ENCODE peak calls at places on chromosomes 5 and 9, in five cellular contexts. Y is colonic mucosa, P is mammary epithelial cell, B is IMR-90, U is upper lobe of right lung. J is an unnamed sample. For H3K36me3, the result is how much of the 10 kb centered on the place peaks cover.

GRCh38 chr5:153619706-153620105 is 129.2 kb downstream of the GRIA1 start:
- DNase-seq in Y (no peak), P (peak), B (peak), U (no peak), J (no peak)

GRCh38 chr9:137987244-137988030 is 109.9 kb downstream of the CACNA1B start:
- DNase-seq in Y (no peak), P (no peak), B (no peak), U (no peak), J (no peak)

GRCh38 chr5:1011741-1012315 is 3.2 kb downstream of the NKD2 start:
- DNase-seq in Y (no peak), P (no peak), B (no peak), U (peak), J (no peak)

GRCh38 chr9:36056896-36057295 is 20.2 kb downstream of the RECK start:
- DNase-seq in Y (no peak), P (no peak), B (no peak), U (no peak), J (no peak)

GRCh38 chr5:168962323-168962722 is 338.6 kb downstream of the SLIT3 start:
- DNase-seq in Y (no peak), P (no peak), B (no peak), U (no peak), J (no peak)

GRCh38 chr9:89116064-89116817 is 62.4 kb downstream of the SHC3 start:
- DNase-seq in Y (no peak), P (peak), B (peak), U (no peak), J (no peak)

GRCh38 chr5:127517110-127517479 is 345 bp upstream of the PRRC1 start:
- DNase-seq in Y (no peak), P (no peak), B (peak), U (no peak), J (no peak)

GRCh38 chr5:133895979-133896378 is 72.4 kb downstream of the C5orf15 start:
- DNase-seq in Y (no peak), P (peak), B (no peak), U (no peak), J (no peak)

GRCh38 chr9:114035221-114035844 is 42.8 kb downstream of the AMBP start:
- DNase-seq in Y (peak), P (no peak), B (no peak), U (no peak), J (peak)

GRCh38 chr9:131713016-131713415 is 26.9 kb downstream of the RAPGEF1 start:
- DNase-seq in Y (no peak), P (no peak), B (no peak), U (no peak), J (no peak)

GRCh38 chr9:116163293-116164055 is 9.9 kb downstream of the PAPPA start:
- DNase-seq in Y (no peak), P (no peak), B (no peak), U (no peak), J (no peak)

GRCh38 chr9:33065157-33066076 is 11.1 kb downstream of the SMU1 start:
- DNase-seq in Y (no peak), P (no peak), B (no peak), U (no peak), J (no peak)

GRCh38 chr5:111680737-111681413 is 76.1 kb downstream of the NREP start:
- DNase-seq in Y (peak), P (peak), B (peak), U (no peak), J (no peak)

GRCh38 chr5:78755822-78756429 is 107.4 kb upstream of the LHFPL2 start:
- DNase-seq in Y (no peak), P (no peak), B (peak), U (no peak), J (no peak)

GRCh38 chr9:91384954-91385353 is 23.2 kb upstream of the AUH start:
- DNase-seq in Y (no peak), P (no peak), B (no peak), U (no peak), J (no peak)

GRCh38 chr9:120532475-120532874 is 47.5 kb downstream of the CDK5RAP2 start:
- DNase-seq in Y (peak), P (peak), B (no peak), U (peak), J (no peak)

GRCh38 chr9:130522233-130522808 is 57.1 kb upstream of the FUBP3 start:
- DNase-seq in Y (no peak), P (no peak), B (no peak), U (no peak), J (no peak)

GRCh38 chr5:151127926-151128325 is 29.7 kb downstream of the ANXA6 start:
- DNase-seq in Y (no peak), P (no peak), B (no peak), U (no peak), J (no peak)

GRCh38 chr5:10199700-10200099 is 50.0 kb downstream of the ATPSCKMT start:
- DNase-seq in Y (no peak), P (no peak), B (no peak), U (no peak), J (no peak)

GRCh38 chr5:121725450-121725849 is 126.2 kb upstream of the FTMT start:
- DNase-seq in Y (no peak), P (peak), B (no peak), U (no peak), J (no peak)

GRCh38 chr5:69350664-69351063 is 18.1 kb upstream of the CCDC125 start:
- DNase-seq in Y (no peak), P (no peak), B (no peak), U (no peak), J (no peak)

GRCh38 chr5:149421834-149422233 is 42.7 kb upstream of the IL17B start:
- DNase-seq in Y (no peak), P (no peak), B (peak), U (no peak), J (no peak)
- H3K36me3 ChIP-seq in Y (under half), P (under half), B (half or more), U (under half), J (under half)

GRCh38 chr9:127920794-127921193 is 4.0 kb upstream of the ST6GALNAC4 start:
- DNase-seq in Y (no peak), P (no peak), B (no peak), U (no peak), J (no peak)

GRCh38 chr9:127919253-127919815 is 2.5 kb upstream of the ST6GALNAC4 start:
- DNase-seq in Y (peak), P (peak), B (peak), U (peak), J (no peak)

GRCh38 chr9:127916665-127917581 is at the start of gene ST6GALNAC4:
- DNase-seq in Y (peak), P (peak), B (peak), U (peak), J (peak)

GRCh38 chr9:127917603-127918002 is 762 bp upstream of the ST6GALNAC4 start:
- DNase-seq in Y (no peak), P (no peak), B (no peak), U (no peak), J (no peak)

DNA sequence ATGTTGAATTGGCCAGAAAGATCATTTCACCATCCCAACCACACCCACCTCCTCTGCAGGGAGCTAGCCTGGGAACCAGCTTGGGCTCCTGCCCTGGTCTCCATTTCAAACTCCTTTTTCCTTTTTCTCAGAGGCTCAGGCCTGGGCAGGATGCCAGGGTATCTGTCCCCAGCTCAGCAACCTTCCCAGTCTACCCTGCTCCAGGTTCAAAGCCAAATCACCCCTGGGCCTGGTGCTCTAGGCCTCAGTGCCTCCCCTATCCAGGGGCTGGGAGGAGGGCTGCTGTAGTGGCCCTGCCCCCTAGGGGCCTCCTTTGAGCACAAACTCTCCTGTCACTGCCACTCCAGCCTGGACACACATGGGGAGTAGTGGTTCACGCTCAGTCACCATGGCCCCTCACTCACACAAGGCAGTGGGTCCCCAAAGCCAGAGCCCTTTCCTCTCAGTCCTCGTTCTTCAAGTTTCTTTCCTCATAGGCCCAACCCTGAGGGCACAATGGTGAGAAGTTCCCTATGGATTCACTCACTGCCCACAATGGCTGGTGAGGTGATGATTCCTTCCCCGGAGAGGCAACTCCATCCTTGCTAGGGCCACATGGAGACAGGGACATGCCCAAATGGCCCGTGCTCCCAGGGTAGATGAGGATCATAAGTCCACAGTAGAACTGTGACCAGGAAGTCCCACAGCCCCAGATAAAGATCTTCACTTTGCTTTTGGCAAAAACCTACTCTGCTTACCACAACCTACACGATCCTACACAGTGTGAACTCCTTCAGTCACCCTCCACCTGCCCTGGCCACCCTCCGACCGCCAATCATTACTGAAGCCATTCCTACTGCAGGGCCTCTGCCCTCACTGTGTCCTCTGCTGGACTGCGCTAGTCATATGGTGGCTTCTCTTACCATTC is 1.6 kb upstream of the ST6GALNAC4 start:
- DNase-seq in Y (peak), P (no peak), B (no peak), U (no peak), J (no peak)
- TF ChIP-seq CTCF in Y (no peak), P (peak), B (peak), U (no peak), J (peak)

GRCh38 chr5:172404746-172405145 is 49.6 kb downstream of the SH3PXD2B start:
- DNase-seq in Y (no peak), P (no peak), B (no peak), U (no peak), J (no peak)

GRCh38 chr5:172407861-172408260 is 46.5 kb downstream of the SH3PXD2B start:
- DNase-seq in Y (no peak), P (peak), B (peak), U (no peak), J (no peak)

GRCh38 chr5:172405226-172405625 is 49.1 kb downstream of the SH3PXD2B start:
- DNase-seq in Y (no peak), P (no peak), B (no peak), U (no peak), J (no peak)

GRCh38 chr5:172405708-172406107 is 48.6 kb downstream of the SH3PXD2B start:
- DNase-seq in Y (no peak), P (no peak), B (no peak), U (no peak), J (no peak)

GRCh38 chr5:172407241-172407691 is 47.1 kb downstream of the SH3PXD2B start:
- DNase-seq in Y (no peak), P (no peak), B (peak), U (no peak), J (no peak)
- H3K36me3 ChIP-seq in Y (under half), P (under half), B (under half), U (under half), J (under half)

DNA sequence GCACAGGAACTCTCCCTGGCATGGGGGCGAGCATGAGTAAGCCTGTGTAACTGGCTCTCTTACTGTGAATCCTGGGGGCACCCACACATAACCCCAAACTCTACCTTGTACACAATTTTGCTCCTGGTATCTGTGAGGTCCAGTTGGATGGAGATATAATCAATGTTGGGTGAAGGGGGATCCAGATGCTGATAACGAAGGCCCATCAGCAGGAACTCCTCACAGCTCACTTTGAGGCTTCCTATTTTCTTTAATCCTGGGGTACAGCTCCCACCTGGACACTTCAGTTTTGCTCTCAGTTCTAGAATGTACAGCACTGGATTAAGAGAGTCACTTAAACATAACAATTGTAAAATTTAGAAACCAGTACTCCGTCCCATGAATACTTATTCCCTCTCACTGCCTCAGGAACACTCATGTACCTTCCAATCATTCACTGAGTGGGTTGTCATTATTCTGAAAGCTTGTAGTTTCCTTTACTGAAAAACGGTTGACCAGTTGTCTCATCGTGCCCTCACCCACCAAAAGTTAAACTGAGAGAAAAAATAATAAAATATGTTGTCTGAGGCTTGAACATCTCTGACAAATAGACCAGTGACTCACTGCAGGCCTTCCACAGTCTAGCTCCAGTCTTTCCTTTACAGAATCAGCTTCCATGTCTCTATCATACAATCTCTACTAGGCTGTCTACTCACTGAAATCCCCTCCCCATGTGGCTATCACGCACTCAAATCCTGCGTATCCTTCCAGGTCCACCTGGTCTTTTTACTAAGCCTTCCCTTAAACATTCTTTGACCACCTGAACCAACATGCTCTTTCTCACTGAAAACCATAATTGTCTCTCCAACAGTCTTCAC is 52.6 kb downstream of the FREM1 start:
- DNase-seq in Y (no peak), P (no peak), B (no peak), U (no peak), J (no peak)
- TF ChIP-seq CTCF in Y (no peak), P (no peak), B (no peak), U (no peak), J (no peak)

GRCh38 chr5:32600057-32600622 is 14.8 kb downstream of the SUB1 start:
- DNase-seq in Y (no peak), P (peak), B (peak), U (no peak), J (no peak)

GRCh38 chr5:32598270-32598937 is 13.0 kb downstream of the SUB1 start:
- DNase-seq in Y (no peak), P (no peak), B (no peak), U (no peak), J (no peak)

GRCh38 chr5:32595118-32595517 is 9.8 kb downstream of the SUB1 start:
- DNase-seq in Y (no peak), P (no peak), B (no peak), U (no peak), J (no peak)

GRCh38 chr5:32598997-32599549 is 13.7 kb downstream of the SUB1 start:
- DNase-seq in Y (no peak), P (no peak), B (no peak), U (no peak), J (no peak)

DNA sequence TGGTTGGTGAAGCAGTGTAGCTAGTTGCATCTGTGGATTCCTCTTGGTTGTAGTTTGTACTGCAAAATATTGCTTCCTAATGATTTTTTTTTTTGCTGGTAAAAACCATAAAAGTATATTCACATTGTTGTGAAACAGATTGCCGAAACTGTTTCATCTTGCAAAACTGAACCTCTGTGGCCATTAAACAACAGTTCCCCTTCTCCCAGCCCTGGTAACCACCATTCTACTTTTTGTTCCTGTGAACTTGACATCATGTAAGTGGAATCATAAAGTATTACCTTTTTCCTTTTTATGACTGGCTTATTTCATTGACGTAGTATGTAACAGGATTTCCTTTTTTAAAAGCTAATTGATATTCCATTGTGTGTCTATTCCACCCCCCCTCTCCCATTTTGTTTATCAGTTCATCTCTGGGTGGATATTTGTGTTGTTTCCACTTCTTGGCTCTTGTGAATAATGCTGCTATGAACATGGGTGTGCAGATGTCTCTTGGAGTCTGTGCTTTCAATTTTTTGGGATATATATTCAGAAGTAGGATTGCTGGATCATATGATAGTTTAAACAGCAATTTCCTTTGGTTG is 11.8 kb downstream of the SUB1 start:
- DNase-seq in Y (no peak), P (no peak), B (no peak), U (no peak), J (no peak)
- H3K36me3 ChIP-seq in Y (under half), P (half or more), B (under half), U (half or more), J (under half)

DNA sequence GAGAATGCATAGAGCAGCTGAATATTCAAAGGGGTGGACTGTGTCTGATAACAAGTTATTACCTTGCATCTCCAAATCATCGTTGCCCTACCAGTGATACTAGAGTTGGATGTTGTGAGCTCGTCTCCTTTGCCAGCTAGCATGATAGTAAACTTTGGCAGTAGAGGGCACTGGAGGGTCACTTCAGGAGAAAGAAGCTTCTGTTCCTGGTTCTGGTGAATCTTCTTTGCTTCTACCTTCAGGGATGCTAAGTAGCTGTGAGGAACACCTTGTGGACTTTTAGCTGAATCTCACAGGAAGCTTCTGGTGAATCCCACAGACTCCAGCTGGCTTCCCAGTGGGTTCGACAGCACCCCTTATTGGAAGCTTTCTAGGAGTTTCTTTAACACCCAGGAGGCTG is 626.6 kb upstream of the SGCD start:
- DNase-seq in Y (no peak), P (peak), B (no peak), U (no peak), J (no peak)
- TF ChIP-seq CTCF in Y (no peak), P (peak), B (peak), U (no peak), J (no peak)